ENCODE peak calls at places on chromosome 9, in six cellular contexts. A, R, D, W, E and T are unnamed samples.

GRCh38 chr9:27433599-27434325 is 90.3 kb upstream of the IFNK start:
- DNase-seq in A (no peak), R (no peak), D (peak; percentile 7), W (no peak), E (no peak), T (no peak)

GRCh38 chr9:35792044-35792813 is 838 bp downstream of the NPR2 start:
- DNase-seq in A (no peak), R (peak; percentile 66), D (no peak), W (no peak), E (no peak), T (no peak)

GRCh38 chr9:32928145-32928763 is 73.2 kb downstream of the APTX start:
- DNase-seq in A (peak; percentile 70), R (no peak), D (no peak), W (peak; percentile 9), E (no peak), T (peak; percentile 71)

GRCh38 chr9:131500939-131501541 is 1.7 kb upstream of the POMT1 start:
- DNase-seq in A (peak; percentile 84), R (no peak), D (peak; percentile 67), W (peak; percentile 81), E (no peak), T (peak; percentile 22)

GRCh38 chr9:99966001-99966400 is 59.5 kb downstream of the STX17 start:
- DNase-seq in A (no peak), R (no peak), D (no peak), W (no peak), E (no peak), T (no peak)

GRCh38 chr9:1200847-1201251 is 150.7 kb downstream of the DMRT2 start:
- DNase-seq in A (no peak), R (peak; percentile 69), D (no peak), W (no peak), E (no peak), T (peak; percentile 8)

GRCh38 chr9:130042406-130042930 is 521 bp downstream of the FNBP1 start:
- DNase-seq in A (peak; percentile 12), R (peak; percentile 68), D (no peak), W (no peak), E (peak; percentile 42), T (no peak)

GRCh38 chr9:94805585-94805984 is 79.1 kb downstream of the AOPEP start:
- DNase-seq in A (peak; percentile 99), R (no peak), D (peak; percentile 94), W (peak; percentile 97), E (no peak), T (peak; percentile 92)

GRCh38 chr9:3014164-3014563 is 170.3 kb upstream of the PUM3 start:
- DNase-seq in A (no peak), R (no peak), D (no peak), W (no peak), E (no peak), T (no peak)

GRCh38 chr9:137828527-137829259 is 48.9 kb upstream of the CACNA1B start:
- DNase-seq in A (no peak), R (no peak), D (peak; percentile 20), W (peak; percentile 18), E (no peak), T (peak; percentile 4)

GRCh38 chr9:135347461-135347860 is 132.1 kb upstream of the PPP1R26 start:
- DNase-seq in A (no peak), R (no peak), D (no peak), W (no peak), E (no peak), T (no peak)

GRCh38 chr9:133703571-133704399 is 34.4 kb downstream of the SARDH start:
- DNase-seq in A (no peak), R (peak; percentile 31), D (no peak), W (no peak), E (peak; percentile 54), T (no peak)

GRCh38 chr9:81687521-81688261 is 1.7 kb downstream of the TLE1 start:
- DNase-seq in A (peak; percentile 40), R (peak; percentile 71), D (peak; percentile 28), W (no peak), E (peak; percentile 58), T (peak; percentile 27)

GRCh38 chr9:38639577-38639940 is 19.2 kb upstream of the ANKRD18A start:
- DNase-seq in A (no peak), R (no peak), D (no peak), W (no peak), E (no peak), T (no peak)

GRCh38 chr9:19137282-19137681 is 10.0 kb upstream of the PLIN2 start:
- DNase-seq in A (peak; percentile 25), R (no peak), D (peak; percentile 80), W (peak; percentile 83), E (no peak), T (peak; percentile 60)

GRCh38 chr9:10268500-10269485 is 344.0 kb downstream of the PTPRD start:
- DNase-seq in A (peak; percentile 75), R (no peak), D (peak; percentile 73), W (peak; percentile 12), E (no peak), T (peak; percentile 46)

GRCh38 chr9:14340994-14341393 is 27.1 kb upstream of the NFIB start:
- DNase-seq in A (no peak), R (no peak), D (no peak), W (no peak), E (no peak), T (no peak)

GRCh38 chr9:89496645-89497044 is 1.3 kb downstream of the SEMA4D start:
- DNase-seq in A (no peak), R (peak; percentile 69), D (no peak), W (no peak), E (no peak), T (no peak)

GRCh38 chr9:127707766-127708165 is 978 bp downstream of the CFAP157 start:
- DNase-seq in A (peak; percentile 32), R (no peak), D (no peak), W (no peak), E (no peak), T (no peak)

GRCh38 chr9:113668057-113668456 is 204.5 kb downstream of the RGS3 start:
- DNase-seq in A (no peak), R (no peak), D (no peak), W (no peak), E (no peak), T (peak; percentile 43)

GRCh38 chr9:97660847-97661246 is 27.2 kb downstream of the NCBP1 start:
- DNase-seq in A (no peak), R (no peak), D (peak; percentile 70), W (peak; percentile 85), E (no peak), T (no peak)

GRCh38 chr9:135268981-135269380 is 181.5 kb downstream of the OLFM1 start:
- DNase-seq in A (no peak), R (no peak), D (no peak), W (no peak), E (no peak), T (no peak)

GRCh38 chr9:119366909-119367690 is 2.1 kb downstream of the BRINP1 start:
- DNase-seq in A (peak; percentile 18), R (no peak), D (no peak), W (no peak), E (no peak), T (no peak)

GRCh38 chr9:128121466-128121810 is 6.1 kb downstream of the PTGES2 start:
- DNase-seq in A (no peak), R (no peak), D (no peak), W (no peak), E (no peak), T (no peak)

GRCh38 chr9:133876836-133877235 is 115.3 kb downstream of the VAV2 start:
- DNase-seq in A (peak; percentile 50), R (no peak), D (no peak), W (no peak), E (no peak), T (no peak)

DNA sequence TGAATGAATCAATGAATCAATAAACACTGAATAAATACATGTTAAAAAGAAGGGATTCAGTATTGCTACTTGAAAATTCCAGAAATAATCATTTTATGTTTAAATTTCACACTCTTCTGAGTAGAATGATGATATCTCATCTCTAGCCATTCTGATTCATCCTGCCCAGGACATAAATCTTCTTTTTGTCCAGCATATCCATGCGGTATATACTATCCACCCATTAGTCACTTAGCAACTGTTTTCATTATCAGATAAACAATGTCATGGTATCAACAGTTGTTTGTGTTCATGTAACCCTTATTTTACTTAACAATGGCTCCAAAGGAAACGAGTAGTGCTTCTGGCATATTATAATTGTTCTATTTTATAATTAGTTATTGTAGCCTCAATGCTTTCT is 432.4 kb upstream of the SMC2 start:
- DNase-seq in A (no peak), R (no peak), D (no peak), W (no peak), E (no peak), T (no peak)
- H3K4me3 ChIP-seq in A (no peak overlapping the region), R (no peak overlapping the region), D (no peak overlapping the region), W (no peak overlapping the region), E (no peak overlapping the region), T (no peak overlapping the region)

GRCh38 chr9:69548676-69549075 is 123.5 kb downstream of the APBA1 start:
- DNase-seq in A (no peak), R (no peak), D (no peak), W (no peak), E (peak; percentile 40), T (no peak)

GRCh38 chr9:69542942-69543704 is 129.0 kb downstream of the APBA1 start:
- DNase-seq in A (no peak), R (no peak), D (peak; percentile 24), W (no peak), E (peak; percentile 90), T (peak; percentile 4)

GRCh38 chr9:69549310-69550202 is 122.6 kb downstream of the APBA1 start:
- DNase-seq in A (peak; percentile 62), R (no peak), D (peak; percentile 62), W (peak; percentile 61), E (peak; percentile 51), T (peak; percentile 63)

GRCh38 chr9:69542048-69542447 is 130.1 kb downstream of the APBA1 start:
- DNase-seq in A (no peak), R (no peak), D (no peak), W (no peak), E (no peak), T (no peak)

GRCh38 chr9:69546265-69546664 is 125.9 kb downstream of the APBA1 start:
- DNase-seq in A (peak; percentile 33), R (no peak), D (no peak), W (peak; percentile 25), E (peak; percentile 70), T (no peak)
- TF ChIP-seq CTCF in A (peak; percentile 22), R (peak; percentile 26), D (peak; percentile 35), W (peak; percentile 40), E (peak; percentile 75), T (peak; percentile 29)

GRCh38 chr9:112021742-112022141 is 125.1 kb downstream of the UGCG start:
- DNase-seq in A (no peak), R (no peak), D (no peak), W (no peak), E (no peak), T (no peak)
- H3K4me3 ChIP-seq in A (no peak overlapping the region), R (no peak overlapping the region), D (no peak overlapping the region), W (no peak overlapping the region), E (no peak overlapping the region), T (no peak overlapping the region)

GRCh38 chr9:126068534-126069230 is 257.9 kb upstream of the MVB12B start:
- DNase-seq in A (no peak), R (no peak), D (no peak), W (no peak), E (no peak), T (no peak)

GRCh38 chr9:126067031-126067734 is 259.4 kb upstream of the MVB12B start:
- DNase-seq in A (no peak), R (no peak), D (no peak), W (no peak), E (no peak), T (no peak)

GRCh38 chr9:126071076-126071750 is 255.4 kb upstream of the MVB12B start:
- DNase-seq in A (no peak), R (no peak), D (no peak), W (no peak), E (no peak), T (no peak)

GRCh38 chr9:126070071-126070470 is 256.6 kb upstream of the MVB12B start:
- DNase-seq in A (no peak), R (no peak), D (no peak), W (no peak), E (no peak), T (no peak)

GRCh38 chr9:126069400-126069955 is 257.2 kb upstream of the MVB12B start:
- DNase-seq in A (no peak), R (no peak), D (no peak), W (no peak), E (no peak), T (no peak)
- TF ChIP-seq CTCF in A (no peak), R (no peak), D (no peak), W (no peak), E (no peak), T (no peak)